ENCODE peak calls at places on chromosome 7, in seven cellular contexts. G is activated T-cell treated with anti-CD3 and anti-CD28 coated beads, Interleukin-2, amount 50 U/mL, for 72 hours; P is iPS-NIHi11; Q is natural killer cell; H is PC-3; U is upper lobe of right lung; I is H9. E is an unnamed sample.
A peak's percentile ranks its signal among the peaks of the same experiment; 100 is the strongest.

GRCh38 chr7:97118306-97118917 is 914 bp downstream of the SDHAF3 start:
- DNase-seq in G (no peak), P (no peak), Q (no peak), H (no peak), U (no peak), I (no peak), E (no peak)

GRCh38 chr7:36147361-36147760 is 5.7 kb upstream of the EEPD1 start:
- DNase-seq in G (no peak), P (no peak), Q (no peak), H (no peak), U (no peak), I (no peak), E (no peak)

GRCh38 chr7:2104107-2104710 is 128.5 kb downstream of the MAD1L1 start:
- DNase-seq in G (peak; percentile 82), P (peak; percentile 94), Q (peak; percentile 42), H (no peak), U (peak; percentile 93), I (peak; percentile 90), E (peak; percentile 84)

GRCh38 chr7:26166681-26167266 is 14.8 kb downstream of the NFE2L3 start:
- DNase-seq in G (peak; percentile 50), P (no peak), Q (no peak), H (peak; percentile 45), U (no peak), I (no peak), E (no peak)

GRCh38 chr7:134662871-134663205 is 16.2 kb downstream of the BPGM start:
- DNase-seq in G (no peak), P (no peak), Q (no peak), H (no peak), U (no peak), I (no peak), E (no peak)

GRCh38 chr7:20329389-20330175 is 1.1 kb upstream of the ITGB8 start:
- DNase-seq in G (peak; percentile 5), P (peak; percentile 69), Q (no peak), H (peak; percentile 90), U (peak; percentile 74), I (peak; percentile 80), E (no peak)

GRCh38 chr7:105654994-105655900 is 74.0 kb upstream of the EFCAB10 start:
- DNase-seq in G (no peak), P (peak; percentile 72), Q (no peak), H (peak; percentile 44), U (peak; percentile 6), I (peak; percentile 86), E (no peak)

GRCh38 chr7:1693419-1693990 is 23.4 kb downstream of the ELFN1 start:
- DNase-seq in G (no peak), P (no peak), Q (no peak), H (no peak), U (peak; percentile 60), I (peak; percentile 31), E (peak; percentile 50)

GRCh38 chr7:141891338-141891737 is 24.9 kb upstream of the OR9A4 start:
- DNase-seq in G (no peak), P (no peak), Q (no peak), H (no peak), U (no peak), I (no peak), E (no peak)

GRCh38 chr7:741850-742249 is 14.8 kb upstream of the PRKAR1B start:
- DNase-seq in G (no peak), P (no peak), Q (no peak), H (no peak), U (peak; percentile 48), I (peak; percentile 18), E (peak; percentile 58)

GRCh38 chr7:55060690-55061414 is 42.0 kb downstream of the EGFR start:
- DNase-seq in G (no peak), P (no peak), Q (no peak), H (no peak), U (no peak), I (no peak), E (no peak)

GRCh38 chr7:78939669-78940068 is 513.8 kb downstream of the MAGI2 start:
- DNase-seq in G (no peak), P (no peak), Q (no peak), H (no peak), U (no peak), I (no peak), E (no peak)

GRCh38 chr7:141945356-141945755 is 1.4 kb downstream of the CLEC5A start:
- DNase-seq in G (no peak), P (no peak), Q (no peak), H (peak; percentile 49), U (no peak), I (no peak), E (no peak)

GRCh38 chr7:134685250-134685649 is 38.6 kb downstream of the BPGM start:
- DNase-seq in G (no peak), P (no peak), Q (no peak), H (peak; percentile 58), U (no peak), I (no peak), E (no peak)